ENCODE peak calls at places on chromosomes 6 and 20, in six cellular contexts. G, I, R, N, M and S are unnamed samples.

GRCh38 chr20:63215101-63216040 is 560 bp downstream of the YTHDF1 start:
- DNase-seq in G (peak), I (peak), R (peak), N (peak), M (no peak), S (peak)

GRCh38 chr20:49699200-49699992 is 14.3 kb downstream of the B4GALT5 start:
- DNase-seq in G (peak), I (peak), R (peak), N (no peak), M (no peak), S (peak)

GRCh38 chr20:19265646-19266374 is 53.4 kb downstream of the SLC24A3 start:
- DNase-seq in G (peak), I (no peak), R (no peak), N (no peak), M (no peak), S (no peak)

GRCh38 chr6:36674942-36675341 is 3.6 kb upstream of the CDKN1A start:
- DNase-seq in G (no peak), I (no peak), R (no peak), N (no peak), M (no peak), S (no peak)

GRCh38 chr20:48866936-48867335 is 39.1 kb upstream of the PREX1 start:
- DNase-seq in G (no peak), I (no peak), R (no peak), N (no peak), M (no peak), S (no peak)

GRCh38 chr20:3100480-3100879 is 16.0 kb upstream of the AVP start:
- DNase-seq in G (no peak), I (no peak), R (no peak), N (no peak), M (no peak), S (no peak)

GRCh38 chr6:12288844-12289654 is 1.1 kb upstream of the EDN1 start:
- DNase-seq in G (peak), I (peak), R (peak), N (peak), M (no peak), S (peak)

GRCh38 chr20:46928580-46929132 is 34.0 kb downstream of the EYA2 start:
- DNase-seq in G (no peak), I (peak), R (peak), N (no peak), M (peak), S (peak)

GRCh38 chr6:126034671-126035070 is 48.3 kb downstream of the TRMT11 start:
- DNase-seq in G (no peak), I (no peak), R (no peak), N (no peak), M (no peak), S (no peak)

GRCh38 chr6:52840763-52841585 is at the start of gene GSTA5:
- DNase-seq in G (no peak), I (peak), R (no peak), N (no peak), M (no peak), S (no peak)

GRCh38 chr6:51562198-51562597 is 525.2 kb downstream of the PKHD1 start:
- DNase-seq in G (peak), I (no peak), R (no peak), N (peak), M (no peak), S (no peak)

GRCh38 chr6:131733376-131734016 is 22.7 kb upstream of the CTAGE9 start:
- DNase-seq in G (no peak), I (peak), R (peak), N (no peak), M (peak), S (peak)

GRCh38 chr20:60104980-60105379 is 146.8 kb downstream of the CDH26 start:
- DNase-seq in G (no peak), I (no peak), R (no peak), N (no peak), M (no peak), S (no peak)

GRCh38 chr6:84809504-84809903 is 45.1 kb upstream of the TBX18 start:
- DNase-seq in G (no peak), I (no peak), R (no peak), N (no peak), M (no peak), S (no peak)

GRCh38 chr20:3803289-3803688 is 7.2 kb downstream of the CDC25B start:
- DNase-seq in G (no peak), I (no peak), R (no peak), N (no peak), M (no peak), S (no peak)

GRCh38 chr6:44926556-44926955 is 401.6 kb upstream of the RUNX2 start:
- DNase-seq in G (no peak), I (peak), R (no peak), N (no peak), M (no peak), S (no peak)

GRCh38 chr20:57553376-57554018 is 7.4 kb upstream of the PCK1 start:
- DNase-seq in G (no peak), I (no peak), R (no peak), N (no peak), M (no peak), S (no peak)

GRCh38 chr6:163687075-163687474 is 272.6 kb downstream of the QKI start:
- DNase-seq in G (no peak), I (no peak), R (no peak), N (no peak), M (no peak), S (no peak)

GRCh38 chr6:150267686-150268561 is 100.9 kb upstream of the IYD start:
- DNase-seq in G (no peak), I (peak), R (peak), N (no peak), M (no peak), S (peak)

GRCh38 chr6:90068264-90068663 is 174.0 kb downstream of the GJA10 start:
- DNase-seq in G (no peak), I (peak), R (peak), N (no peak), M (no peak), S (peak)

GRCh38 chr20:61082700-61083099 is 169.4 kb upstream of the CDH4 start:
- DNase-seq in G (no peak), I (no peak), R (no peak), N (no peak), M (no peak), S (no peak)

GRCh38 chr6:130018830-130019795 is 732 bp downstream of the L3MBTL3 start:
- DNase-seq in G (peak), I (peak), R (peak), N (peak), M (peak), S (peak)

GRCh38 chr20:33689973-33690372 is 3.8 kb upstream of the E2F1 start:
- DNase-seq in G (no peak), I (no peak), R (peak), N (no peak), M (no peak), S (peak)

GRCh38 chr6:136362421-136363090 is 72.9 kb upstream of the BCLAF1 start:
- DNase-seq in G (no peak), I (no peak), R (no peak), N (no peak), M (no peak), S (no peak)

GRCh38 chr6:2054516-2055067 is 190.8 kb downstream of the GMDS start:
- DNase-seq in G (no peak), I (no peak), R (no peak), N (no peak), M (no peak), S (no peak)

GRCh38 chr6:108361312-108361932 is 66.6 kb downstream of the AFG1L start:
- DNase-seq in G (no peak), I (no peak), R (no peak), N (no peak), M (no peak), S (no peak)

GRCh38 chr20:17680836-17681740 is 954 bp downstream of the RRBP1 start:
- DNase-seq in G (peak), I (peak), R (peak), N (peak), M (peak), S (peak)

GRCh38 chr6:90347411-90347841 is 50.8 kb upstream of the BACH2 start:
- DNase-seq in G (no peak), I (peak), R (no peak), N (no peak), M (no peak), S (no peak)

GRCh38 chr6:163741342-163741741 is 326.8 kb downstream of the QKI start:
- DNase-seq in G (no peak), I (no peak), R (no peak), N (no peak), M (no peak), S (no peak)

GRCh38 chr6:155125916-155126315 is 130.8 kb downstream of the TIAM2 start:
- DNase-seq in G (no peak), I (no peak), R (no peak), N (no peak), M (no peak), S (peak)

GRCh38 chr6:30618270-30618787 is 689 bp downstream of the MRPS18B start:
- DNase-seq in G (peak), I (no peak), R (peak), N (peak), M (no peak), S (no peak)

GRCh38 chr20:33568378-33569289 is 78.7 kb downstream of the CBFA2T2 start:
- DNase-seq in G (no peak), I (no peak), R (no peak), N (peak), M (no peak), S (no peak)

GRCh38 chr6:138999949-139000725 is 12.1 kb upstream of the REPS1 start:
- DNase-seq in G (no peak), I (no peak), R (peak), N (peak), M (no peak), S (no peak)

GRCh38 chr20:57941572-57942381 is 232.0 kb upstream of the PMEPA1 start:
- DNase-seq in G (no peak), I (peak), R (no peak), N (no peak), M (peak), S (no peak)

GRCh38 chr6:14086701-14087100 is 30.9 kb upstream of the CD83 start:
- DNase-seq in G (no peak), I (no peak), R (no peak), N (no peak), M (no peak), S (no peak)

GRCh38 chr6:78701407-78701806 is 165.9 kb upstream of the IRAK1BP1 start:
- DNase-seq in G (no peak), I (peak), R (no peak), N (no peak), M (no peak), S (no peak)

GRCh38 chr6:16129623-16130243 is 847 bp downstream of the MYLIP start:
- DNase-seq in G (peak), I (peak), R (peak), N (peak), M (peak), S (no peak)

GRCh38 chr20:22379472-22379871 is 204.9 kb downstream of the FOXA2 start:
- DNase-seq in G (no peak), I (peak), R (peak), N (no peak), M (no peak), S (no peak)

GRCh38 chr6:109478848-109479624 is 4.0 kb downstream of the ZBTB24 start:
- DNase-seq in G (no peak), I (no peak), R (no peak), N (no peak), M (no peak), S (no peak)
- H3K4me3 ChIP-seq in G (peak), I (no peak), R (no peak), N (peak), M (no peak), S (peak)

DNA sequence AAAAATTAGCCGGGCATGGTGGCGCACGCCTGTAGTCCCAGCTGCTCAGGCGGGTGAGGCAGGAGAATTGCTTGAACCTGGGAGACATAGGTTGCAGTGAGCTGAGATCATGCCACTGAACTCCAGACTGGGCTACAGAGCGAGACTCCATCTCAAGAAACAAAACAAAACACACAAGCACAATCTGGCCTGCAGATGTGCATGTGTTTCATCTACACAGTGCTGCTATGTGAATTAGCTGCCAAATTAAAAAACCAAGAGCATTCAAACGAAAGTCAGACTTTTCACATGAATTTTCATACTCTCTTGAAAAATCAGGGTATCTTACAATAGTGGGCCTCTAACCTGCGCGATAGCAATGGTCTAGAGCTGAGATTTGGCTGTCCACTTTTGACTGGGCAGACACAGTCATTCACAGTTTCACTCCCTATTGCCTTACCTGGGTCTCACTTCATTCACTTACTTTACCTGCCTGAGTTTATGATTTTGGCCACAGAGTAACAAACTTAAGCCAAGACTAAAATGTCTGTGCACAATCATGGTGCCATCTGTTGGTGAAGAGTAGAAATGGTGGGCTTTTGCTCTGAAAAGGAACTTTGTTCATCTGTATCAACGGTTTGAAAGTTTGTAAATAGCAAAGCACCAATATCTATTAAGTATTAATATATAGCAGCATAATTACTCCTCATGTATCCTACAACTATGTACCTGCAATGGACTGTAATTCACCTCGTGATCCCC is 138.4 kb upstream of the UST start:
- DNase-seq in G (peak), I (peak), R (peak), N (no peak), M (no peak), S (peak)
- TF ChIP-seq CTCF in G (peak), I (peak), R (peak), N (peak), M (no peak), S (peak)

DNA sequence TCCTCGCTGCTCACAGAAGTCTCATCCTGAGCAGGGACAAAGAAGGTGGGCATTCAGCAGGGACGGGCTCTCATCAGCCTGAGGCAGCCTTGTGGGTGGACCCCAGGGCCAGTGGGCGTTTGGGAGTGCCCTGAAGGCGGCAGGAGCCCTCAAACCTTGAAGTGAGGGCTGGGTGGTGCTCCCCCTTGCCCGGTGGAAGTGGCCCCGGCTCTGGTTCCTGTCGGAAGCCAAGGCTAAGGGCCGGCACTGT is 110.5 kb downstream of the NOL4L start:
- DNase-seq in G (no peak), I (no peak), R (no peak), N (no peak), M (no peak), S (no peak)
- H3K4me3 ChIP-seq in G (no peak), I (no peak), R (no peak), N (no peak), M (peak), S (peak)

GRCh38 chr6:43247115-43247999 is 4.1 kb downstream of the TTBK1 start:
- DNase-seq in G (peak), I (peak), R (peak), N (peak), M (peak), S (peak)
- TF ChIP-seq CTCF in G (no peak), I (no peak), R (no peak), N (no peak), M (no peak), S (no peak)

GRCh38 chr6:157032923-157033322 is 255.7 kb downstream of the ARID1B start:
- DNase-seq in G (no peak), I (no peak), R (no peak), N (no peak), M (no peak), S (no peak)

GRCh38 chr6:157035576-157035975 is 258.4 kb downstream of the ARID1B start:
- DNase-seq in G (no peak), I (no peak), R (no peak), N (no peak), M (no peak), S (no peak)

GRCh38 chr6:157034433-157035230 is 257.5 kb downstream of the ARID1B start:
- DNase-seq in G (peak), I (peak), R (peak), N (peak), M (no peak), S (peak)

GRCh38 chr6:157036245-157036681 is 259.1 kb downstream of the ARID1B start:
- DNase-seq in G (no peak), I (peak), R (peak), N (no peak), M (no peak), S (peak)

GRCh38 chr6:157033428-157034140 is 256.4 kb downstream of the ARID1B start:
- DNase-seq in G (no peak), I (peak), R (peak), N (no peak), M (no peak), S (peak)
- H3K4me3 ChIP-seq in G (peak), I (peak), R (no peak), N (peak), M (peak), S (peak)

DNA sequence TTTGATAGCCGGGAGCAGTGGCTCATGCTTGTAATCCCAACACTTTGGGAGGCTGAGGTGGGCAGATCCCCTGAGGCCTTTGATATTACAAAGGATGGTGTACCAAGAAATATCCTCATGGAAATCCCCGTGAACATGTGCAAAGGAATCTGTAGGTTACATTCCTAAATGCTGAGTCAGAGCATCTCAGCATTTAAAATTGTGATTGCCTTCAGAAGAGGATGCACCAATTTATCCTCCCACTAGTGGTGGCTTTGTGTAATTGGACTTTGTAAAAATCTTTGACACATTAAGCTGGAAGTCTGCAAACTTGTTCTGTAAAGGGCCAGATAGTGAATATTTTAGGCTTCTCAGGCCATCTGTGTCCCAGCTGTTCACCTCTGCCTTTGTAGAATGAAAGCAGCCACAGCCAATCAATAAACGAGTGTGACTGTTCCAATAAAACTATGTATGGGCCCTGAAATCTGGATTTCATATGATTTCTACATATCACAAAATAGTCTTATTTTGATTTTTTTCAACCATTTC is 11.8 kb downstream of the TMEM14B start:
- DNase-seq in G (peak), I (peak), R (peak), N (peak), M (no peak), S (peak)
- TF ChIP-seq CTCF in G (peak), I (peak), R (peak), N (peak), M (peak), S (peak)

GRCh38 chr6:159117541-159117940 is 51.7 kb upstream of the FNDC1 start:
- DNase-seq in G (peak), I (no peak), R (no peak), N (no peak), M (no peak), S (no peak)
- H3K4me3 ChIP-seq in G (no peak), I (no peak), R (no peak), N (no peak), M (no peak), S (no peak)

GRCh38 chr6:156876302-156876701 is 99.1 kb downstream of the ARID1B start:
- DNase-seq in G (no peak), I (no peak), R (no peak), N (no peak), M (no peak), S (no peak)
- TF ChIP-seq CTCF in G (peak), I (peak), R (peak), N (no peak), M (no peak), S (peak)

GRCh38 chr6:166749666-166750065 is 122.6 kb upstream of the RPS6KA2 start:
- DNase-seq in G (no peak), I (no peak), R (no peak), N (no peak), M (no peak), S (no peak)
- H3K4me3 ChIP-seq in G (no peak), I (no peak), R (no peak), N (no peak), M (no peak), S (no peak)